ENCODE peak calls at places on chromosomes 1 and 21, in nine cellular contexts. H is glutamatergic neuron, C is GM04504, M is heart left ventricle, Z is AG09319, O is nephron progenitor cell, V is neuronal stem cell, R is ascending aorta, P is choroid plexus epithelial cell. F is an unnamed sample.
A peak's percentile ranks its signal among the peaks of the same experiment; 100 is the strongest.

GRCh38 chr1:5637171-5637570 is 355.1 kb downstream of the NPHP4 start:
- DNase-seq in M (no peak), V (no peak), R (no peak), H (no peak), C (no peak), P (no peak), Z (no peak), O (no peak), F (no peak)

GRCh38 chr1:17207966-17208418 is 3.1 kb downstream of the PADI1 start:
- DNase-seq in Z (peak; percentile 10), V (no peak), P (peak; percentile 62), R (no peak), H (no peak), O (no peak), C (peak; percentile 58), M (no peak), F (no peak)

GRCh38 chr1:161238039-161238473 is at the start of gene NR1I3:
- DNase-seq in P (no peak), V (no peak), O (no peak), Z (no peak), H (no peak), M (no peak), C (no peak), R (no peak), F (no peak)

GRCh38 chr21:31564439-31564838 is 95.1 kb upstream of the SOD1 start:
- DNase-seq in Z (no peak), H (no peak), C (no peak), M (no peak), R (no peak), P (peak; percentile 79), V (no peak), O (no peak), F (no peak)

GRCh38 chr1:6157132-6157527 is 23.0 kb downstream of the CHD5 start:
- DNase-seq in O (no peak), C (no peak), Z (no peak), P (peak; percentile 55), V (no peak), M (no peak), H (no peak), R (no peak), F (no peak)

GRCh38 chr1:211639500-211640361 is 35.7 kb downstream of the NEK2 start:
- DNase-seq in V (no peak), H (no peak), M (no peak), Z (peak; percentile 83), P (peak; percentile 97), R (peak; percentile 63), O (no peak), C (peak; percentile 73), F (no peak)

GRCh38 chr1:90507173-90507572 is 209.9 kb downstream of the BARHL2 start:
- DNase-seq in V (no peak), C (no peak), Z (no peak), M (no peak), P (no peak), R (no peak), H (no peak), O (no peak), F (no peak)

GRCh38 chr1:231731262-231731661 is 104.7 kb downstream of the DISC1 start:
- DNase-seq in P (no peak), C (no peak), R (no peak), M (no peak), Z (no peak), O (no peak), V (no peak), H (no peak), F (no peak)

GRCh38 chr1:21232044-21232443 is 55.3 kb upstream of the EIF4G3 start:
- DNase-seq in V (peak; percentile 73), H (peak; percentile 42), C (peak; percentile 37), O (peak; percentile 55), R (no peak), M (peak; percentile 56), P (peak; percentile 64), Z (peak; percentile 40), F (no peak)

GRCh38 chr1:228723287-228723686 is 12.0 kb upstream of the RHOU start:
- DNase-seq in V (no peak), O (no peak), C (no peak), R (no peak), Z (no peak), H (no peak), P (no peak), M (no peak), F (no peak)

GRCh38 chr1:162560303-162561036 is 1.1 kb upstream of the UAP1 start:
- DNase-seq in R (no peak), Z (no peak), P (no peak), C (no peak), V (no peak), M (no peak), O (no peak), H (no peak), F (no peak)

GRCh38 chr1:203581841-203582240 is 44.8 kb upstream of the ATP2B4 start:
- DNase-seq in C (peak; percentile 71), M (no peak), O (no peak), P (no peak), H (no peak), V (no peak), Z (no peak), R (no peak), F (no peak)

GRCh38 chr1:167489581-167490340 is 28.6 kb downstream of the CD247 start:
- DNase-seq in C (no peak), R (peak; percentile 53), P (no peak), O (peak; percentile 46), V (peak; percentile 89), M (no peak), Z (no peak), H (no peak), F (no peak)

GRCh38 chr1:160205242-160205973 is at the start of gene PEA15:
- DNase-seq in M (peak; percentile 85), V (peak; percentile 67), H (peak; percentile 83), O (peak; percentile 83), Z (no peak), P (peak; percentile 67), R (peak; percentile 85), C (no peak), F (peak; percentile 54)

GRCh38 chr21:39952265-39952664 is 85.0 kb downstream of the PCP4 start:
- DNase-seq in Z (no peak), M (no peak), R (no peak), C (no peak), V (peak; percentile 27), H (no peak), O (no peak), P (no peak), F (no peak)

GRCh38 chr21:42413093-42413492 is 9.4 kb downstream of the UBASH3A start:
- DNase-seq in H (no peak), V (no peak), R (no peak), O (no peak), C (no peak), P (no peak), Z (no peak), M (no peak), F (no peak)

GRCh38 chr1:191142748-191143147 is 665.1 kb upstream of the BRINP3 start:
- DNase-seq in C (no peak), V (no peak), M (no peak), R (no peak), P (no peak), Z (no peak), O (no peak), H (no peak), F (no peak)

F was measured in gastrocnemius medialis.